ENCODE peak calls at places on chromosome 16, in ten cellular contexts. One of them, this sample, is unnamed.
A peak's percentile ranks its signal among the peaks of the same experiment; 100 is the strongest.

GRCh38 chr16:360698-361336 is 8.3 kb upstream of the AXIN1 start:
- DNase-seq in AG04450: no peak
- DNase-seq in T-helper 1 cell: no peak
- DNase-seq in ascending aorta: no peak
- DNase-seq in fibroblast of the aortic adventitia: no peak
- DNase-seq in stimulated activated CD8-positive, alpha-beta memory T cell treated with anti-CD3 and anti-CD28 coated beads, Interleukin-15, amount 100 ng/mL, for 4 hours: no peak
- DNase-seq in C1 segment of cervical spinal cord: no peak
- DNase-seq in naive B cell: no peak
- DNase-seq in GM20000: no peak
- DNase-seq in anterior cingulate cortex: no peak
- DNase-seq in this sample: no peak

GRCh38 chr16:2475413-2476344 is 752 bp downstream of the TBC1D24 start:
- DNase-seq in AG04450: no peak
- DNase-seq in T-helper 1 cell: no peak
- DNase-seq in ascending aorta: no peak
- DNase-seq in fibroblast of the aortic adventitia: no peak
- DNase-seq in stimulated activated CD8-positive, alpha-beta memory T cell treated with anti-CD3 and anti-CD28 coated beads, Interleukin-15, amount 100 ng/mL, for 4 hours: peak; percentile 36
- DNase-seq in C1 segment of cervical spinal cord: no peak
- DNase-seq in naive B cell: no peak
- DNase-seq in GM20000: peak; percentile 73
- DNase-seq in anterior cingulate cortex: no peak
- DNase-seq in this sample: peak; percentile 31

GRCh38 chr16:6634151-6634550 is 698.5 kb upstream of the RBFOX1 start:
- DNase-seq in AG04450: no peak
- DNase-seq in T-helper 1 cell: no peak
- DNase-seq in ascending aorta: no peak
- DNase-seq in fibroblast of the aortic adventitia: no peak
- DNase-seq in stimulated activated CD8-positive, alpha-beta memory T cell treated with anti-CD3 and anti-CD28 coated beads, Interleukin-15, amount 100 ng/mL, for 4 hours: no peak
- DNase-seq in C1 segment of cervical spinal cord: no peak
- DNase-seq in naive B cell: no peak
- DNase-seq in GM20000: no peak
- DNase-seq in anterior cingulate cortex: no peak
- DNase-seq in this sample: no peak

GRCh38 chr16:75088934-75089333 is 27.6 kb downstream of the LDHD start:
- DNase-seq in AG04450: no peak
- DNase-seq in T-helper 1 cell: no peak
- DNase-seq in ascending aorta: no peak
- DNase-seq in fibroblast of the aortic adventitia: no peak
- DNase-seq in stimulated activated CD8-positive, alpha-beta memory T cell treated with anti-CD3 and anti-CD28 coated beads, Interleukin-15, amount 100 ng/mL, for 4 hours: no peak
- DNase-seq in C1 segment of cervical spinal cord: no peak
- DNase-seq in naive B cell: no peak
- DNase-seq in GM20000: no peak
- DNase-seq in anterior cingulate cortex: no peak
- DNase-seq in this sample: no peak

GRCh38 chr16:84390131-84390785 is 21.9 kb downstream of the ATP2C2 start:
- DNase-seq in AG04450: no peak
- DNase-seq in T-helper 1 cell: no peak
- DNase-seq in ascending aorta: no peak
- DNase-seq in fibroblast of the aortic adventitia: no peak
- DNase-seq in stimulated activated CD8-positive, alpha-beta memory T cell treated with anti-CD3 and anti-CD28 coated beads, Interleukin-15, amount 100 ng/mL, for 4 hours: no peak
- DNase-seq in C1 segment of cervical spinal cord: no peak
- DNase-seq in naive B cell: no peak
- DNase-seq in GM20000: no peak
- DNase-seq in anterior cingulate cortex: no peak
- DNase-seq in this sample: no peak

GRCh38 chr16:67594956-67595355 is 32.6 kb downstream of the CTCF start:
- DNase-seq in AG04450: no peak
- DNase-seq in T-helper 1 cell: no peak
- DNase-seq in ascending aorta: peak; percentile 66
- DNase-seq in fibroblast of the aortic adventitia: peak; percentile 79
- DNase-seq in stimulated activated CD8-positive, alpha-beta memory T cell treated with anti-CD3 and anti-CD28 coated beads, Interleukin-15, amount 100 ng/mL, for 4 hours: no peak
- DNase-seq in C1 segment of cervical spinal cord: no peak
- DNase-seq in naive B cell: no peak
- DNase-seq in GM20000: no peak
- DNase-seq in anterior cingulate cortex: no peak
- DNase-seq in this sample: no peak

GRCh38 chr16:86044241-86044671 is 145.3 kb downstream of the IRF8 start:
- DNase-seq in AG04450: peak; percentile 23
- DNase-seq in T-helper 1 cell: peak; percentile 5
- DNase-seq in ascending aorta: no peak
- DNase-seq in fibroblast of the aortic adventitia: peak; percentile 52
- DNase-seq in stimulated activated CD8-positive, alpha-beta memory T cell treated with anti-CD3 and anti-CD28 coated beads, Interleukin-15, amount 100 ng/mL, for 4 hours: no peak
- DNase-seq in C1 segment of cervical spinal cord: no peak
- DNase-seq in naive B cell: peak; percentile 19
- DNase-seq in GM20000: peak; percentile 65
- DNase-seq in anterior cingulate cortex: no peak
- DNase-seq in this sample: peak; percentile 17

GRCh38 chr16:50196736-50197135 is 43.6 kb downstream of the TENT4B start:
- DNase-seq in AG04450: no peak
- DNase-seq in T-helper 1 cell: peak; percentile 3
- DNase-seq in ascending aorta: no peak
- DNase-seq in fibroblast of the aortic adventitia: no peak
- DNase-seq in stimulated activated CD8-positive, alpha-beta memory T cell treated with anti-CD3 and anti-CD28 coated beads, Interleukin-15, amount 100 ng/mL, for 4 hours: no peak
- DNase-seq in C1 segment of cervical spinal cord: no peak
- DNase-seq in naive B cell: no peak
- DNase-seq in GM20000: no peak
- DNase-seq in anterior cingulate cortex: no peak
- DNase-seq in this sample: peak; percentile 61

GRCh38 chr16:2527784-2528100 is 3.5 kb downstream of the CEMP1 start:
- DNase-seq in AG04450: no peak
- DNase-seq in T-helper 1 cell: no peak
- DNase-seq in ascending aorta: no peak
- DNase-seq in fibroblast of the aortic adventitia: no peak
- DNase-seq in stimulated activated CD8-positive, alpha-beta memory T cell treated with anti-CD3 and anti-CD28 coated beads, Interleukin-15, amount 100 ng/mL, for 4 hours: no peak
- DNase-seq in C1 segment of cervical spinal cord: no peak
- DNase-seq in naive B cell: no peak
- DNase-seq in GM20000: no peak
- DNase-seq in anterior cingulate cortex: no peak
- DNase-seq in this sample: no peak

GRCh38 chr16:67966549-67967182 is 1.8 kb downstream of the SLC12A4 start:
- DNase-seq in AG04450: no peak
- DNase-seq in T-helper 1 cell: no peak
- DNase-seq in ascending aorta: peak; percentile 78
- DNase-seq in fibroblast of the aortic adventitia: peak; percentile 66
- DNase-seq in stimulated activated CD8-positive, alpha-beta memory T cell treated with anti-CD3 and anti-CD28 coated beads, Interleukin-15, amount 100 ng/mL, for 4 hours: no peak
- DNase-seq in C1 segment of cervical spinal cord: no peak
- DNase-seq in naive B cell: no peak
- DNase-seq in GM20000: no peak
- DNase-seq in anterior cingulate cortex: no peak
- DNase-seq in this sample: no peak